ENCODE peak calls at places on chromosomes 7 and 10, in ten cellular contexts. One of them, this sample, is unnamed.

GRCh38 chr10:122085423-122085911 is 96.5 kb downstream of the TACC2 start:
- DNase-seq in NCI-H69: no peak
- DNase-seq in chondrocyte: no peak
- DNase-seq in HEK293T: no peak
- DNase-seq in aorta: peak
- DNase-seq in GM23248: no peak
- DNase-seq in IMR-90: no peak
- DNase-seq in mesendoderm: no peak
- DNase-seq in activated naive CD8-positive, alpha-beta T cell treated with anti-CD3 and anti-CD28 coated beads, Interleukin-2, amount 50 U/mL, for 16 hours: no peak
- DNase-seq in NCI-H2171: no peak
- DNase-seq in this sample: no peak

GRCh38 chr7:131769241-131769640 is 212.8 kb upstream of the PODXL start:
- DNase-seq in IMR-90: no peak
- DNase-seq in NCI-H2171: no peak
- DNase-seq in GM23248: peak
- DNase-seq in aorta: no peak
- DNase-seq in activated naive CD8-positive, alpha-beta T cell treated with anti-CD3 and anti-CD28 coated beads, Interleukin-2, amount 50 U/mL, for 16 hours: no peak
- DNase-seq in mesendoderm: no peak
- DNase-seq in NCI-H69: no peak
- DNase-seq in HEK293T: no peak
- DNase-seq in chondrocyte: no peak
- DNase-seq in this sample: no peak

GRCh38 chr7:117169907-117170306 is 153.0 kb downstream of the WNT2 start:
- DNase-seq in NCI-H2171: no peak
- DNase-seq in activated naive CD8-positive, alpha-beta T cell treated with anti-CD3 and anti-CD28 coated beads, Interleukin-2, amount 50 U/mL, for 16 hours: no peak
- DNase-seq in chondrocyte: no peak
- DNase-seq in HEK293T: no peak
- DNase-seq in GM23248: no peak
- DNase-seq in IMR-90: no peak
- DNase-seq in mesendoderm: no peak
- DNase-seq in aorta: peak
- DNase-seq in NCI-H69: peak
- DNase-seq in this sample: no peak

GRCh38 chr10:48610585-48611093 is 5.8 kb upstream of the ARHGAP22 start:
- DNase-seq in chondrocyte: no peak
- DNase-seq in NCI-H69: no peak
- DNase-seq in IMR-90: no peak
- DNase-seq in NCI-H2171: no peak
- DNase-seq in activated naive CD8-positive, alpha-beta T cell treated with anti-CD3 and anti-CD28 coated beads, Interleukin-2, amount 50 U/mL, for 16 hours: no peak
- DNase-seq in HEK293T: no peak
- DNase-seq in GM23248: peak
- DNase-seq in aorta: no peak
- DNase-seq in mesendoderm: no peak
- DNase-seq in this sample: no peak

GRCh38 chr10:13351340-13351915 is 3.3 kb upstream of the SEPHS1 start:
- DNase-seq in GM23248: no peak
- DNase-seq in chondrocyte: no peak
- DNase-seq in NCI-H2171: no peak
- DNase-seq in IMR-90: no peak
- DNase-seq in activated naive CD8-positive, alpha-beta T cell treated with anti-CD3 and anti-CD28 coated beads, Interleukin-2, amount 50 U/mL, for 16 hours: no peak
- DNase-seq in aorta: no peak
- DNase-seq in NCI-H69: peak
- DNase-seq in HEK293T: no peak
- DNase-seq in mesendoderm: peak
- DNase-seq in this sample: peak

GRCh38 chr10:122494173-122494820 is 32.9 kb downstream of the HTRA1 start:
- DNase-seq in HEK293T: no peak
- DNase-seq in NCI-H69: no peak
- DNase-seq in IMR-90: no peak
- DNase-seq in chondrocyte: no peak
- DNase-seq in NCI-H2171: no peak
- DNase-seq in GM23248: no peak
- DNase-seq in aorta: no peak
- DNase-seq in activated naive CD8-positive, alpha-beta T cell treated with anti-CD3 and anti-CD28 coated beads, Interleukin-2, amount 50 U/mL, for 16 hours: no peak
- DNase-seq in mesendoderm: no peak
- DNase-seq in this sample: no peak

GRCh38 chr10:80289451-80290287 is at the start of gene MAT1A:
- DNase-seq in GM23248: peak
- DNase-seq in mesendoderm: peak
- DNase-seq in aorta: no peak
- DNase-seq in HEK293T: peak
- DNase-seq in NCI-H69: peak
- DNase-seq in NCI-H2171: no peak
- DNase-seq in activated naive CD8-positive, alpha-beta T cell treated with anti-CD3 and anti-CD28 coated beads, Interleukin-2, amount 50 U/mL, for 16 hours: no peak
- DNase-seq in chondrocyte: no peak
- DNase-seq in IMR-90: peak
- DNase-seq in this sample: no peak

GRCh38 chr7:157235357-157236018 is 96.8 kb downstream of the UBE3C start:
- DNase-seq in GM23248: peak
- DNase-seq in NCI-H2171: no peak
- DNase-seq in aorta: no peak
- DNase-seq in NCI-H69: no peak
- DNase-seq in HEK293T: no peak
- DNase-seq in IMR-90: peak
- DNase-seq in chondrocyte: no peak
- DNase-seq in activated naive CD8-positive, alpha-beta T cell treated with anti-CD3 and anti-CD28 coated beads, Interleukin-2, amount 50 U/mL, for 16 hours: no peak
- DNase-seq in mesendoderm: no peak
- DNase-seq in this sample: no peak

GRCh38 chr7:158281441-158281840 is 306.2 kb downstream of the PTPRN2 start:
- DNase-seq in activated naive CD8-positive, alpha-beta T cell treated with anti-CD3 and anti-CD28 coated beads, Interleukin-2, amount 50 U/mL, for 16 hours: no peak
- DNase-seq in HEK293T: no peak
- DNase-seq in NCI-H69: no peak
- DNase-seq in NCI-H2171: no peak
- DNase-seq in mesendoderm: no peak
- DNase-seq in aorta: no peak
- DNase-seq in chondrocyte: no peak
- DNase-seq in GM23248: no peak
- DNase-seq in IMR-90: no peak
- DNase-seq in this sample: no peak

GRCh38 chr7:3082386-3082785 is 38.7 kb upstream of the CARD11 start:
- DNase-seq in IMR-90: no peak
- DNase-seq in NCI-H2171: no peak
- DNase-seq in activated naive CD8-positive, alpha-beta T cell treated with anti-CD3 and anti-CD28 coated beads, Interleukin-2, amount 50 U/mL, for 16 hours: no peak
- DNase-seq in NCI-H69: no peak
- DNase-seq in GM23248: no peak
- DNase-seq in chondrocyte: no peak
- DNase-seq in HEK293T: no peak
- DNase-seq in mesendoderm: no peak
- DNase-seq in aorta: no peak
- DNase-seq in this sample: no peak

GRCh38 chr7:23315366-23315765 is 16.2 kb downstream of the MALSU1 start:
- DNase-seq in chondrocyte: no peak
- DNase-seq in activated naive CD8-positive, alpha-beta T cell treated with anti-CD3 and anti-CD28 coated beads, Interleukin-2, amount 50 U/mL, for 16 hours: no peak
- DNase-seq in NCI-H69: no peak
- DNase-seq in IMR-90: no peak
- DNase-seq in aorta: no peak
- DNase-seq in HEK293T: no peak
- DNase-seq in GM23248: no peak
- DNase-seq in NCI-H2171: no peak
- DNase-seq in mesendoderm: no peak
- DNase-seq in this sample: no peak

GRCh38 chr10:120473593-120473992 is 16.6 kb downstream of the PLPP4 start:
- DNase-seq in HEK293T: no peak
- DNase-seq in chondrocyte: no peak
- DNase-seq in NCI-H69: no peak
- DNase-seq in activated naive CD8-positive, alpha-beta T cell treated with anti-CD3 and anti-CD28 coated beads, Interleukin-2, amount 50 U/mL, for 16 hours: no peak
- DNase-seq in GM23248: no peak
- DNase-seq in mesendoderm: no peak
- DNase-seq in IMR-90: no peak
- DNase-seq in NCI-H2171: no peak
- DNase-seq in aorta: no peak
- DNase-seq in this sample: no peak

GRCh38 chr7:100949931-100950443 is 653 bp downstream of the MUC3A start:
- DNase-seq in chondrocyte: no peak
- DNase-seq in NCI-H69: no peak
- DNase-seq in activated naive CD8-positive, alpha-beta T cell treated with anti-CD3 and anti-CD28 coated beads, Interleukin-2, amount 50 U/mL, for 16 hours: no peak
- DNase-seq in GM23248: no peak
- DNase-seq in aorta: no peak
- DNase-seq in HEK293T: no peak
- DNase-seq in IMR-90: no peak
- DNase-seq in mesendoderm: peak
- DNase-seq in NCI-H2171: no peak
- DNase-seq in this sample: peak